ENCODE peak calls at places on chromosome 4, in eight cellular contexts. O, K, Y, U, X, I, B and S are unnamed samples.

GRCh38 chr4:57591073-57591472 is 480.9 kb upstream of the IGFBP7 start:
- DNase-seq in X (no peak), Y (no peak), O (no peak), K (no peak), U (no peak), B (no peak), I (no peak), S (no peak)

GRCh38 chr4:46839128-46839527 is 69.9 kb downstream of the COX7B2 start:
- DNase-seq in Y (no peak), I (no peak), U (peak), B (no peak), K (no peak), O (no peak), X (no peak), S (no peak)

GRCh38 chr4:62487016-62487415 is 1286.9 kb downstream of the ADGRL3 start:
- DNase-seq in Y (no peak), K (no peak), B (no peak), I (no peak), U (no peak), X (no peak), O (no peak), S (no peak)

GRCh38 chr4:130125468-130125867 is 1029.5 kb downstream of the C4orf33 start:
- DNase-seq in I (no peak), B (no peak), Y (no peak), K (no peak), U (no peak), X (no peak), O (no peak), S (no peak)

GRCh38 chr4:56757270-56757746 is 64.2 kb downstream of the SPINK2 start:
- DNase-seq in I (no peak), O (no peak), U (peak), B (peak), X (no peak), Y (no peak), K (no peak), S (no peak)

GRCh38 chr4:52103314-52103713 is 52.2 kb downstream of the SPATA18 start:
- DNase-seq in U (no peak), K (no peak), I (peak), Y (no peak), B (no peak), O (no peak), X (no peak), S (no peak)

GRCh38 chr4:41015031-41015675 is 199.2 kb downstream of the APBB2 start:
- DNase-seq in O (no peak), I (no peak), U (no peak), X (no peak), Y (no peak), K (no peak), B (no peak), S (no peak)

GRCh38 chr4:37383579-37384229 is 139.2 kb downstream of the NWD2 start:
- DNase-seq in B (peak), O (no peak), X (no peak), U (peak), K (no peak), Y (no peak), I (peak), S (no peak)

GRCh38 chr4:159390648-159391047 is 287.8 kb downstream of the RAPGEF2 start:
- DNase-seq in X (no peak), K (no peak), Y (no peak), U (no peak), O (no peak), B (no peak), I (no peak), S (no peak)

GRCh38 chr4:181520790-181521189 is 722.4 kb upstream of the TENM3 start:
- DNase-seq in U (no peak), Y (no peak), X (no peak), O (no peak), I (no peak), B (no peak), K (no peak), S (no peak)

GRCh38 chr4:83731609-83732008 is 195.7 kb downstream of the GPAT3 start:
- DNase-seq in X (no peak), U (no peak), B (no peak), K (no peak), I (no peak), Y (no peak), O (no peak), S (no peak)

GRCh38 chr4:33494150-33494549 is 2750.2 kb downstream of the ARAP2 start:
- DNase-seq in O (no peak), X (no peak), I (no peak), K (no peak), B (no peak), U (no peak), Y (no peak), S (no peak)

GRCh38 chr4:32962100-32962499 is 2241.9 kb downstream of the PCDH7 start:
- DNase-seq in X (no peak), I (no peak), K (no peak), B (no peak), U (no peak), O (no peak), Y (no peak), S (no peak)

GRCh38 chr4:100632163-100632562 is 114.3 kb upstream of the EMCN start:
- DNase-seq in B (no peak), I (no peak), U (no peak), X (no peak), Y (no peak), K (no peak), O (no peak), S (no peak)

GRCh38 chr4:121778991-121779628 is 14.1 kb upstream of the SMIM43 start:
- DNase-seq in O (no peak), Y (no peak), K (no peak), I (no peak), U (no peak), X (no peak), B (no peak), S (no peak)

GRCh38 chr4:15006416-15007024 is 4.2 kb downstream of the CPEB2 start:
- DNase-seq in I (no peak), O (no peak), X (no peak), U (peak), K (no peak), B (no peak), Y (no peak), S (no peak)

GRCh38 chr4:26330946-26331345 is 10.1 kb downstream of the RBPJ start:
- DNase-seq in U (no peak), B (no peak), O (no peak), Y (no peak), X (no peak), I (no peak), K (no peak), S (no peak)

GRCh38 chr4:56410247-56410646 is 23.0 kb upstream of the AASDH start:
- DNase-seq in I (no peak), O (peak), Y (no peak), B (peak), U (no peak), X (peak), K (no peak), S (no peak)